ENCODE peak calls at places on chromosome 5, in seven cellular contexts. U is endothelial cell of umbilical vein, E is pancreas, W is mucosa of descending colon, I is A549, R is GM23248, C is Panc1. T is an unnamed sample.
A peak's percentile ranks its signal among the peaks of the same experiment; 100 is the strongest.

GRCh38 chr5:101393795-101394450 is 490.8 kb upstream of the ST8SIA4 start:
- DNase-seq in U (no peak), E (no peak), W (no peak), I (no peak), R (peak; percentile 54), C (no peak), T (no peak)

GRCh38 chr5:135015942-135016341 is 18.1 kb downstream of the PITX1 start:
- DNase-seq in U (no peak), E (peak; percentile 3), W (no peak), I (no peak), R (no peak), C (no peak), T (peak; percentile 7)

GRCh38 chr5:119343766-119344165 is 12.1 kb upstream of the TNFAIP8 start:
- DNase-seq in U (no peak), E (no peak), W (no peak), I (no peak), R (no peak), C (no peak), T (no peak)

GRCh38 chr5:135571902-135572301 is 6.9 kb downstream of the CXCL14 start:
- DNase-seq in U (no peak), E (no peak), W (no peak), I (no peak), R (no peak), C (no peak), T (no peak)

GRCh38 chr5:7078901-7079300 is 317.0 kb upstream of the ADCY2 start:
- DNase-seq in U (peak; percentile 46), E (no peak), W (peak; percentile 43), I (peak; percentile 8), R (peak; percentile 5), C (peak; percentile 4), T (no peak)

GRCh38 chr5:112573441-112573840 is 154.4 kb upstream of the EPB41L4A start:
- DNase-seq in U (no peak), E (no peak), W (no peak), I (no peak), R (no peak), C (no peak), T (no peak)

GRCh38 chr5:93899026-93899600 is 157.7 kb upstream of the POU5F2 start:
- DNase-seq in U (peak; percentile 9), E (no peak), W (no peak), I (peak; percentile 8), R (peak; percentile 18), C (no peak), T (no peak)

GRCh38 chr5:109455598-109456096 is 45.9 kb upstream of the PJA2 start:
- DNase-seq in U (peak; percentile 98), E (no peak), W (peak; percentile 18), I (peak; percentile 66), R (peak; percentile 98), C (peak; percentile 51), T (no peak)

GRCh38 chr5:136054133-136054996 is 25.6 kb downstream of the TGFBI start:
- DNase-seq in U (no peak), E (no peak), W (no peak), I (no peak), R (peak; percentile 61), C (no peak), T (no peak)

GRCh38 chr5:80668016-80668969 is 13.5 kb upstream of the DHFR start:
- DNase-seq in U (no peak), E (no peak), W (peak; percentile 27), I (no peak), R (no peak), C (no peak), T (peak; percentile 63)

GRCh38 chr5:76604838-76605237 is 18.4 kb downstream of the F2RL2 start:
- DNase-seq in U (peak; percentile 34), E (no peak), W (no peak), I (no peak), R (peak; percentile 74), C (no peak), T (no peak)

GRCh38 chr5:88660947-88661869 is 221.8 kb downstream of the MEF2C start:
- DNase-seq in U (peak; percentile 51), E (peak; percentile 41), W (peak; percentile 52), I (peak; percentile 84), R (peak; percentile 83), C (no peak), T (no peak)

GRCh38 chr5:75048457-75048953 is 3.9 kb downstream of the GCNT4 start:
- DNase-seq in U (no peak), E (no peak), W (peak; percentile 15), I (no peak), R (peak; percentile 54), C (no peak), T (no peak)

GRCh38 chr5:116075117-116075910 is 9.5 kb upstream of the COMMD10 start:
- DNase-seq in U (no peak), E (no peak), W (peak; percentile 10), I (no peak), R (no peak), C (no peak), T (no peak)

GRCh38 chr5:53691014-53691413 is 130.6 kb downstream of the NDUFS4 start:
- DNase-seq in U (no peak), E (no peak), W (no peak), I (no peak), R (no peak), C (no peak), T (no peak)

DNA sequence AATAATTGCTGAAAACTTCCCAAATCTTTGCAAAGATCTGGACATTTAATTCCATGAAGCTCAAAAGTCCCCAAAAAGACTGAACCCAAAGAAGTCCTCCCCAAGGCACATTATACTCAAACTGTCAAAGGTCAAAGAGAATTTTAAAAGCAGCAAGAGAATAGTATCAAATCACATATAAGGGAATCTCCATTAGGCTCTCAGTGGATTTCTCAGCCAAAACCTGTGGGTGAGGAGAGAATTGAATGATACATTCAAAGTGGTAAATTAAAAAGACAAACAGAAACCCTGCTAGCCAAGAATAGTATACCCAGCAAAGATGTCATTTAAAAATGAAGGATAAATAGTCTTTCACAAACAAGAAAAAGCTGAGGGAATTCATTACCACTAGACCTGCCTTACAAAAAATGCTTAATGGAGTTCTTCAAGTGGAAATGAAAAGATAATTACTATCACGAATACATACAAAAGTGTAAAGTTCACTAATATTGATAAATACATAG is 134.1 kb downstream of the NDUFS4 start:
- DNase-seq in U (no peak), E (no peak), W (no peak), I (no peak), R (no peak), C (no peak), T (no peak)
- H3K9me3 ChIP-seq in U (peaks cover 2% of the 10 kb centered on the region), E (no peaks in the 10 kb centered on the region), W (peaks cover 50% of the 10 kb centered on the region), I (peaks cover 24% of the 10 kb centered on the region), R (peaks cover 7% of the 10 kb centered on the region), C (peaks cover 3% of the 10 kb centered on the region), T (peaks cover 67% of the 10 kb centered on the region)

DNA sequence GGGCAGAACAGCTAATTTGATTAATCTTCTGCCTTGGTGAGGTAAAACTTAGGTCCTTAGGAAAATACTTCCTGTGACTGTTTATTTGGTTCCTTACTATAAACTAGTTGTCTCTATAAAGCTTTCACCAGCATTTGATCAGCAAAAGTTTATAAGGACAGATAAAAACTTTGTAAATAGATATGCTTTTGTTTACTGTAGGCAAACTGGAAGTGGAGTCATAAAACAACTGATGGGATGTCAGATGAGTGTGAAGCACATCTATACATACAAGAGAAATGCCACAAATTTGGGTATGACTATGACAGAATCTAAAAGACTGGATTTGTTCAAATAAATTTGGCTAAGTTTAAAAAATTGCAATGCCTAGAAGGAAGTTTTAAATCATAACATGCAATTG is 5.5 kb downstream of the PTGER4 start:
- DNase-seq in U (peak; percentile 37), E (no peak), W (no peak), I (no peak), R (no peak), C (no peak), T (no peak)
- H3K4me1 ChIP-seq in U (peaks cover 58% of the 10 kb centered on the region), E (peaks cover 14% of the 10 kb centered on the region), W (peaks cover 24% of the 10 kb centered on the region), I (peaks cover 27% of the 10 kb centered on the region), R (peaks cover 24% of the 10 kb centered on the region), C (peaks cover 65% of the 10 kb centered on the region), T (peaks cover 47% of the 10 kb centered on the region)

GRCh38 chr5:4370218-4370617 is 769.9 kb upstream of the ADAMTS16 start:
- DNase-seq in U (no peak), E (no peak), W (no peak), I (no peak), R (no peak), C (no peak), T (no peak)

GRCh38 chr5:4373051-4373450 is 767.1 kb upstream of the ADAMTS16 start:
- DNase-seq in U (no peak), E (no peak), W (no peak), I (no peak), R (no peak), C (no peak), T (no peak)

GRCh38 chr5:4374866-4375265 is 765.3 kb upstream of the ADAMTS16 start:
- DNase-seq in U (no peak), E (no peak), W (no peak), I (peak; percentile 1), R (peak; percentile 70), C (no peak), T (no peak)

GRCh38 chr5:4372481-4372880 is 767.6 kb upstream of the ADAMTS16 start:
- DNase-seq in U (no peak), E (no peak), W (no peak), I (no peak), R (no peak), C (no peak), T (no peak)

DNA sequence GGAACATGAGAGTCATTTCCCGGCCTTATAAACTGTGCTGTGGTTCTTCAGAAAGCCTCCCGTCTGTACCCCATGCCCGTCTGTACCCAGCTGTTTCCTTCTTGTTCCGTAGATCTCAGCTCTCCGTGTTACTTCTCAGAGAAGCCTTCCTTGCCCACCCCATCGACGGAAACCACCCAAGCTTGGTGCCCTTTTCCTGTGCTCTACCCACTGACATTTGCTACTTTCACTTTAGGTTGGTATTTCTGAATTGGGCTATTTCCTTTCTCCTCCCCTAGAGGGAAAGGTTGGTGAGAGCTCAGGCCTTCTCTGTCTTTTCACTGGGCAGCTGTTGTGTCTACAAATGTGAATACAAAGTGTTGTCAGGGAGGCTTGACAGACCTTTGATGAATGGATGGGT is 764.5 kb upstream of the ADAMTS16 start:
- DNase-seq in U (no peak), E (no peak), W (no peak), I (no peak), R (no peak), C (no peak), T (no peak)
- H3K9me3 ChIP-seq in U (peaks cover 12% of the 10 kb centered on the region), E (no peaks in the 10 kb centered on the region), W (peaks cover 15% of the 10 kb centered on the region), I (no peaks in the 10 kb centered on the region), R (no peaks in the 10 kb centered on the region), C (no peaks in the 10 kb centered on the region), T (no peaks in the 10 kb centered on the region)

GRCh38 chr5:416636-416960 is 26.4 kb upstream of the EXOC3 start:
- DNase-seq in U (no peak), E (no peak), W (no peak), I (no peak), R (no peak), C (no peak), T (peak; percentile 48)
- H3K4me1 ChIP-seq in U (peaks cover 6% of the 10 kb centered on the region), E (no peaks in the 10 kb centered on the region), W (peaks cover 12% of the 10 kb centered on the region), I (peaks cover 5% of the 10 kb centered on the region), R (peaks cover 15% of the 10 kb centered on the region), C (no peaks in the 10 kb centered on the region), T (peaks cover 6% of the 10 kb centered on the region)

GRCh38 chr5:154210163-154210562 is 19.6 kb downstream of the GALNT10 start:
- DNase-seq in U (no peak), E (no peak), W (no peak), I (no peak), R (no peak), C (no peak), T (no peak)
- H3K9me3 ChIP-seq in U (no peaks in the 10 kb centered on the region), E (no peaks in the 10 kb centered on the region), W (no peaks in the 10 kb centered on the region), I (no peaks in the 10 kb centered on the region), R (no peaks in the 10 kb centered on the region), C (no peaks in the 10 kb centered on the region), T (no peaks in the 10 kb centered on the region)